ENCODE peak calls at places on chromosomes 7 and 10, in four cellular contexts. Y, O, K and I are unnamed samples.

GRCh38 chr7:43735802-43736603 is 6.7 kb upstream of the COA1 start:
- DNase-seq in Y (no peak), K (no peak), O (no peak), I (no peak)

GRCh38 chr10:844552-844951 is 87.0 kb downstream of the LARP4B start:
- DNase-seq in O (no peak), Y (no peak), K (no peak), I (no peak)

GRCh38 chr10:101029520-101030309 is 1.2 kb downstream of the PDZD7 start:
- DNase-seq in O (peak; percentile 57), K (no peak), Y (no peak), I (no peak)

GRCh38 chr10:31959461-31960173 is 31.0 kb upstream of the ARHGAP12 start:
- DNase-seq in K (no peak), O (no peak), Y (no peak), I (no peak)

GRCh38 chr7:90404777-90405176 is 1.5 kb downstream of the CLDN12 start:
- DNase-seq in K (no peak), Y (no peak), O (no peak), I (no peak)

GRCh38 chr10:100020161-100020882 is 10.6 kb upstream of the DNMBP start:
- DNase-seq in Y (no peak), K (no peak), O (no peak), I (no peak)

GRCh38 chr7:124996778-124997177 is 67.2 kb upstream of the POT1 start:
- DNase-seq in O (peak; percentile 10), K (no peak), Y (no peak), I (no peak)

GRCh38 chr7:111107989-111108388 is 17.1 kb downstream of the LRRN3 start:
- DNase-seq in O (no peak), K (no peak), Y (no peak), I (no peak)

GRCh38 chr7:3087243-3087642 is 43.6 kb upstream of the CARD11 start:
- DNase-seq in Y (no peak), K (no peak), O (peak; percentile 23), I (no peak)

GRCh38 chr7:41292457-41292856 is 410.4 kb downstream of the INHBA start:
- DNase-seq in K (no peak), O (no peak), Y (no peak), I (no peak)

GRCh38 chr10:128061306-128062300 is 64.6 kb downstream of the MKI67 start:
- DNase-seq in O (no peak), Y (no peak), K (no peak), I (no peak)

GRCh38 chr7:19696926-19697325 is 11.9 kb downstream of the POLR1F start:
- DNase-seq in K (no peak), O (no peak), Y (no peak), I (no peak)

GRCh38 chr10:78358982-78359381 is 325.3 kb downstream of the RPS24 start:
- DNase-seq in K (no peak), O (no peak), Y (no peak), I (no peak)

GRCh38 chr10:44689368-44689767 is 221.8 kb upstream of the TMEM72 start:
- DNase-seq in Y (no peak), O (peak; percentile 18), K (no peak), I (no peak)

GRCh38 chr10:4255751-4256150 is 470.7 kb upstream of the KLF6 start:
- DNase-seq in Y (no peak), O (no peak), K (no peak), I (no peak)

GRCh38 chr7:30920584-30921539 is 9.2 kb downstream of the AQP1 start:
- DNase-seq in Y (no peak), K (no peak), O (no peak), I (no peak)

GRCh38 chr10:45514283-45515270 is 140.6 kb downstream of the ALOX5 start:
- DNase-seq in O (no peak), Y (no peak), K (no peak), I (no peak)

GRCh38 chr7:130492519-130493274 is 812 bp downstream of the MEST start:
- DNase-seq in Y (no peak), O (no peak), K (no peak), I (no peak)

GRCh38 chr10:95556994-95557767 is 4.0 kb downstream of the SORBS1 start:
- DNase-seq in Y (no peak), K (no peak), O (no peak), I (no peak)

GRCh38 chr7:8184241-8184640 is 77.7 kb downstream of the ICA1 start:
- DNase-seq in K (no peak), O (no peak), Y (no peak), I (no peak)

GRCh38 chr7:78345979-78346378 is 547.4 kb downstream of the PHTF2 start:
- DNase-seq in Y (no peak), O (no peak), K (no peak), I (no peak)

GRCh38 chr7:77426521-77427051 is 10.4 kb upstream of the GSAP start:
- DNase-seq in K (no peak), O (peak; percentile 49), Y (no peak), I (no peak)

GRCh38 chr10:69272620-69273019 is 5.7 kb upstream of the HK1 start:
- DNase-seq in Y (no peak), K (no peak), O (no peak), I (no peak)

GRCh38 chr7:28411876-28412662 is at the start of gene CREB5:
- DNase-seq in O (no peak), K (no peak), Y (no peak), I (no peak)

GRCh38 chr7:107372298-107372697 is 97.6 kb upstream of the GPR22 start:
- DNase-seq in O (no peak), K (no peak), Y (no peak), I (no peak)

GRCh38 chr7:140417456-140418155 is 13.7 kb downstream of the RAB19 start:
- DNase-seq in O (no peak), Y (no peak), K (no peak), I (no peak)

GRCh38 chr10:43292745-43293676 is 26.1 kb upstream of the RASGEF1A start:
- DNase-seq in K (peak; percentile 41), O (peak; percentile 67), Y (no peak), I (peak; percentile 14)

GRCh38 chr10:133342942-133343341 is 4.2 kb upstream of the PRAP1 start:
- DNase-seq in O (no peak), K (no peak), Y (no peak), I (no peak)

GRCh38 chr7:148699772-148700629 is 1.3 kb downstream of the CUL1 start:
- DNase-seq in K (no peak), O (no peak), Y (no peak), I (no peak)

GRCh38 chr10:10667466-10667865 is 350.2 kb upstream of the CELF2 start:
- DNase-seq in O (no peak), K (no peak), Y (no peak), I (no peak)

GRCh38 chr10:16520900-16521299 is 779 bp downstream of the C1QL3 start:
- DNase-seq in K (peak; percentile 37), Y (no peak), O (peak; percentile 60), I (no peak)

GRCh38 chr10:110426294-110427153 is 71.2 kb upstream of the DUSP5 start:
- DNase-seq in O (peak; percentile 25), Y (no peak), K (no peak), I (no peak)